ENCODE peak calls at places on chromosomes 4 and X, in five cellular contexts. One of them, this sample, is unnamed.

GRCh38 chrX:57573754-57574153 is 18.1 kb upstream of the ZXDB start:
- DNase-seq in AG20443: peak
- DNase-seq in activated CD4-positive, CD25-positive, alpha-beta regulatory T cell: no peak
- DNase-seq in WTC11: no peak
- DNase-seq in T47D: no peak
- DNase-seq in this sample: no peak

GRCh38 chrX:6448003-6448402 is 86.9 kb downstream of the VCX3A start:
- DNase-seq in AG20443: no peak
- DNase-seq in T47D: no peak
- DNase-seq in activated CD4-positive, CD25-positive, alpha-beta regulatory T cell: no peak
- DNase-seq in WTC11: no peak
- DNase-seq in this sample: no peak

GRCh38 chrX:100207331-100208024 is 202.6 kb downstream of the PCDH19 start:
- DNase-seq in activated CD4-positive, CD25-positive, alpha-beta regulatory T cell: no peak
- DNase-seq in T47D: no peak
- DNase-seq in AG20443: no peak
- DNase-seq in WTC11: no peak
- DNase-seq in this sample: no peak

GRCh38 chrX:136159615-136160025 is 12.3 kb downstream of the FHL1 start:
- DNase-seq in activated CD4-positive, CD25-positive, alpha-beta regulatory T cell: no peak
- DNase-seq in WTC11: no peak
- DNase-seq in AG20443: no peak
- DNase-seq in T47D: no peak
- DNase-seq in this sample: no peak

GRCh38 chrX:57906790-57907189 is 3.5 kb downstream of the ZXDA start:
- DNase-seq in WTC11: no peak
- DNase-seq in activated CD4-positive, CD25-positive, alpha-beta regulatory T cell: no peak
- DNase-seq in T47D: no peak
- DNase-seq in AG20443: peak
- DNase-seq in this sample: no peak

GRCh38 chrX:40552768-40553167 is 28.0 kb upstream of the ATP6AP2 start:
- DNase-seq in AG20443: no peak
- DNase-seq in activated CD4-positive, CD25-positive, alpha-beta regulatory T cell: no peak
- DNase-seq in WTC11: no peak
- DNase-seq in T47D: no peak
- DNase-seq in this sample: no peak

GRCh38 chr4:38381788-38382187 is 282.2 kb upstream of the KLF3 start:
- DNase-seq in T47D: no peak
- DNase-seq in AG20443: peak
- DNase-seq in activated CD4-positive, CD25-positive, alpha-beta regulatory T cell: no peak
- DNase-seq in WTC11: no peak
- DNase-seq in this sample: no peak

GRCh38 chrX:97065973-97066372 is 182.3 kb downstream of the RPA4 start:
- DNase-seq in AG20443: no peak
- DNase-seq in WTC11: no peak
- DNase-seq in T47D: no peak
- DNase-seq in activated CD4-positive, CD25-positive, alpha-beta regulatory T cell: no peak
- DNase-seq in this sample: no peak

GRCh38 chrX:15194136-15194535 is 75.7 kb downstream of the ASB9 start:
- DNase-seq in activated CD4-positive, CD25-positive, alpha-beta regulatory T cell: no peak
- DNase-seq in AG20443: no peak
- DNase-seq in WTC11: no peak
- DNase-seq in T47D: no peak
- DNase-seq in this sample: no peak

GRCh38 chrX:17553961-17554482 is 179.0 kb downstream of the NHS start:
- DNase-seq in activated CD4-positive, CD25-positive, alpha-beta regulatory T cell: no peak
- DNase-seq in AG20443: no peak
- DNase-seq in WTC11: no peak
- DNase-seq in T47D: no peak
- DNase-seq in this sample: no peak

GRCh38 chr4:54767376-54767775 is 109.6 kb downstream of the KIT start:
- DNase-seq in T47D: no peak
- DNase-seq in AG20443: no peak
- DNase-seq in activated CD4-positive, CD25-positive, alpha-beta regulatory T cell: no peak
- DNase-seq in WTC11: no peak
- DNase-seq in this sample: no peak

GRCh38 chrX:20320461-20321159 is 53.9 kb upstream of the RPS6KA3 start:
- DNase-seq in activated CD4-positive, CD25-positive, alpha-beta regulatory T cell: no peak
- DNase-seq in WTC11: no peak
- DNase-seq in T47D: no peak
- DNase-seq in AG20443: no peak
- DNase-seq in this sample: peak

GRCh38 chr4:146222313-146222712 is 8.0 kb downstream of the REELD1 start:
- DNase-seq in AG20443: peak
- DNase-seq in WTC11: no peak
- DNase-seq in T47D: peak
- DNase-seq in activated CD4-positive, CD25-positive, alpha-beta regulatory T cell: no peak
- DNase-seq in this sample: no peak

GRCh38 chr4:85955614-85956295 is 404.1 kb downstream of the MAPK10 start:
- DNase-seq in activated CD4-positive, CD25-positive, alpha-beta regulatory T cell: no peak
- DNase-seq in AG20443: no peak
- DNase-seq in WTC11: no peak
- DNase-seq in T47D: no peak
- DNase-seq in this sample: no peak

GRCh38 chr4:110268352-110268751 is 69.9 kb upstream of the ELOVL6 start:
- DNase-seq in AG20443: no peak
- DNase-seq in WTC11: no peak
- DNase-seq in activated CD4-positive, CD25-positive, alpha-beta regulatory T cell: no peak
- DNase-seq in T47D: no peak
- DNase-seq in this sample: no peak

GRCh38 chrX:9676738-9677097 is 88.9 kb downstream of the GPR143 start:
- DNase-seq in AG20443: no peak
- DNase-seq in WTC11: no peak
- DNase-seq in T47D: no peak
- DNase-seq in activated CD4-positive, CD25-positive, alpha-beta regulatory T cell: no peak
- DNase-seq in this sample: no peak

GRCh38 chr4:99029852-99030251 is 34.3 kb downstream of the METAP1 start:
- DNase-seq in WTC11: no peak
- DNase-seq in activated CD4-positive, CD25-positive, alpha-beta regulatory T cell: no peak
- DNase-seq in AG20443: no peak
- DNase-seq in T47D: no peak
- DNase-seq in this sample: no peak

GRCh38 chr4:125321709-125322362 is 7.1 kb downstream of the FAT4 start:
- DNase-seq in AG20443: peak
- DNase-seq in T47D: no peak
- DNase-seq in activated CD4-positive, CD25-positive, alpha-beta regulatory T cell: no peak
- DNase-seq in WTC11: no peak
- DNase-seq in this sample: no peak

GRCh38 chr4:4862665-4863482 is 3.4 kb downstream of the MSX1 start:
- DNase-seq in activated CD4-positive, CD25-positive, alpha-beta regulatory T cell: no peak
- DNase-seq in T47D: no peak
- DNase-seq in WTC11: peak
- DNase-seq in AG20443: no peak
- DNase-seq in this sample: no peak

GRCh38 chr4:118729287-118730286 is 44.4 kb downstream of the METTL14 start:
- DNase-seq in AG20443: peak
- DNase-seq in T47D: no peak
- DNase-seq in activated CD4-positive, CD25-positive, alpha-beta regulatory T cell: no peak
- DNase-seq in WTC11: no peak
- DNase-seq in this sample: no peak

GRCh38 chr4:134668237-134668636 is 466.6 kb upstream of the PABPC4L start:
- DNase-seq in WTC11: no peak
- DNase-seq in T47D: no peak
- DNase-seq in AG20443: no peak
- DNase-seq in activated CD4-positive, CD25-positive, alpha-beta regulatory T cell: no peak
- DNase-seq in this sample: no peak

GRCh38 chr4:8702020-8702495 is 109.5 kb downstream of the CPZ start:
- DNase-seq in activated CD4-positive, CD25-positive, alpha-beta regulatory T cell: no peak
- DNase-seq in T47D: no peak
- DNase-seq in AG20443: no peak
- DNase-seq in WTC11: no peak
- DNase-seq in this sample: no peak

GRCh38 chrX:133134282-133134681 is 37.4 kb upstream of the USP26 start:
- DNase-seq in AG20443: no peak
- DNase-seq in activated CD4-positive, CD25-positive, alpha-beta regulatory T cell: no peak
- DNase-seq in WTC11: no peak
- DNase-seq in T47D: no peak
- DNase-seq in this sample: no peak

GRCh38 chr4:107808572-107808971 is 16.2 kb upstream of the SGMS2 start:
- DNase-seq in AG20443: no peak
- DNase-seq in WTC11: no peak
- DNase-seq in activated CD4-positive, CD25-positive, alpha-beta regulatory T cell: no peak
- DNase-seq in T47D: no peak
- DNase-seq in this sample: no peak

GRCh38 chrX:153944140-153944799 is at the start of gene RENBP:
- DNase-seq in WTC11: peak
- DNase-seq in activated CD4-positive, CD25-positive, alpha-beta regulatory T cell: no peak
- DNase-seq in AG20443: no peak
- DNase-seq in T47D: no peak
- DNase-seq in this sample: no peak

GRCh38 chrX:124028177-124028576 is 66.7 kb downstream of the STAG2 start:
- DNase-seq in activated CD4-positive, CD25-positive, alpha-beta regulatory T cell: no peak
- DNase-seq in AG20443: no peak
- DNase-seq in T47D: no peak
- DNase-seq in WTC11: no peak
- DNase-seq in this sample: no peak

GRCh38 chr4:151641167-151641566 is 119.6 kb downstream of the GATB start:
- DNase-seq in WTC11: no peak
- DNase-seq in T47D: no peak
- DNase-seq in AG20443: peak
- DNase-seq in activated CD4-positive, CD25-positive, alpha-beta regulatory T cell: no peak
- DNase-seq in this sample: no peak